ENCODE peak calls at places on chromosome 6, in eight cellular contexts. D is NB4, F is psoas muscle, J is AG04450, P is astrocyte of the spinal cord, S is ovary, I is fibroblast of the aortic adventitia, K is upper lobe of right lung. H is an unnamed sample.

GRCh38 chr6:27872634-27873028 is 39.6 kb downstream of the OR2B2 start:
- DNase-seq in S (no peak), J (no peak), D (no peak), F (no peak), I (no peak), P (no peak), K (no peak), H (no peak)

GRCh38 chr6:35181933-35182612 is 31.7 kb upstream of the SCUBE3 start:
- DNase-seq in J (no peak), F (peak; percentile 76), P (peak; percentile 94), S (peak; percentile 39), K (peak; percentile 76), I (peak; percentile 86), D (peak; percentile 23), H (peak; percentile 62)

GRCh38 chr6:151911401-151911800 is 103.9 kb downstream of the ESR1 start:
- DNase-seq in J (no peak), F (no peak), K (no peak), S (no peak), I (peak; percentile 19), P (no peak), D (no peak), H (no peak)

GRCh38 chr6:121504227-121504626 is 68.8 kb downstream of the GJA1 start:
- DNase-seq in J (peak; percentile 75), K (no peak), P (peak; percentile 87), D (peak; percentile 75), I (peak; percentile 86), F (no peak), S (no peak), H (no peak)

GRCh38 chr6:128067446-128068109 is 166.7 kb upstream of the THEMIS start:
- DNase-seq in K (no peak), F (no peak), P (no peak), I (no peak), D (no peak), J (no peak), S (no peak), H (no peak)

GRCh38 chr6:30542915-30543314 is 13.4 kb downstream of the GNL1 start:
- DNase-seq in K (no peak), F (no peak), I (no peak), J (no peak), P (no peak), S (no peak), D (no peak), H (no peak)

GRCh38 chr6:20571261-20571660 is 37.0 kb downstream of the CDKAL1 start:
- DNase-seq in K (no peak), I (no peak), J (no peak), F (no peak), D (peak; percentile 21), S (no peak), P (no peak), H (no peak)

GRCh38 chr6:84150680-84151079 is 76.8 kb downstream of the CEP162 start:
- DNase-seq in P (peak; percentile 76), S (no peak), K (no peak), I (peak; percentile 80), F (no peak), D (peak; percentile 13), J (peak; percentile 24), H (no peak)

GRCh38 chr6:2976571-2977085 is 5.3 kb upstream of the SERPINB6 start:
- DNase-seq in S (no peak), K (no peak), F (no peak), P (peak; percentile 78), J (no peak), I (peak; percentile 67), D (no peak), H (no peak)

GRCh38 chr6:166999845-167000253 is 652 bp downstream of the CEP43 start:
- DNase-seq in I (no peak), S (no peak), P (no peak), F (no peak), K (no peak), J (no peak), D (peak; percentile 66), H (no peak)

GRCh38 chr6:788058-788457 is 95.1 kb upstream of the EXOC2 start:
- DNase-seq in F (no peak), J (no peak), D (peak; percentile 34), P (no peak), I (no peak), K (no peak), S (no peak), H (no peak)

GRCh38 chr6:29528988-29529560 is 30.5 kb downstream of the UBD start:
- DNase-seq in J (no peak), P (no peak), D (no peak), K (no peak), S (no peak), F (no peak), I (no peak), H (no peak)
- H3K4me3 ChIP-seq in J (no peak overlapping the region), P (no peak overlapping the region), D (no peak overlapping the region), K (no peak overlapping the region), S (no peak overlapping the region), F (no peak overlapping the region), I (no peak overlapping the region), H (no peak overlapping the region)

GRCh38 chr6:82348130-82348529 is 15.5 kb upstream of the TPBG start:
- DNase-seq in J (no peak), K (no peak), D (no peak), F (no peak), S (no peak), I (no peak), P (no peak), H (no peak)
- TF ChIP-seq CTCF in J (no peak), K (no peak), D (no peak), F (no peak), S (no peak), I (no peak), P (no peak), H (no peak)

GRCh38 chr6:5587648-5588047 is 326.3 kb downstream of the FARS2 start:
- DNase-seq in K (no peak), I (no peak), S (no peak), J (no peak), F (no peak), D (no peak), P (no peak), H (no peak)

GRCh38 chr6:5582758-5583157 is 321.4 kb downstream of the FARS2 start:
- DNase-seq in P (no peak), I (no peak), J (no peak), K (no peak), S (no peak), D (peak; percentile 14), F (no peak), H (no peak)

GRCh38 chr6:5583528-5583927 is 322.2 kb downstream of the FARS2 start:
- DNase-seq in K (no peak), F (no peak), P (no peak), I (no peak), J (no peak), D (no peak), S (no peak), H (no peak)

GRCh38 chr6:5580736-5581568 is 319.6 kb downstream of the FARS2 start:
- DNase-seq in P (no peak), J (no peak), K (no peak), F (no peak), D (no peak), S (no peak), I (no peak), H (no peak)

DNA sequence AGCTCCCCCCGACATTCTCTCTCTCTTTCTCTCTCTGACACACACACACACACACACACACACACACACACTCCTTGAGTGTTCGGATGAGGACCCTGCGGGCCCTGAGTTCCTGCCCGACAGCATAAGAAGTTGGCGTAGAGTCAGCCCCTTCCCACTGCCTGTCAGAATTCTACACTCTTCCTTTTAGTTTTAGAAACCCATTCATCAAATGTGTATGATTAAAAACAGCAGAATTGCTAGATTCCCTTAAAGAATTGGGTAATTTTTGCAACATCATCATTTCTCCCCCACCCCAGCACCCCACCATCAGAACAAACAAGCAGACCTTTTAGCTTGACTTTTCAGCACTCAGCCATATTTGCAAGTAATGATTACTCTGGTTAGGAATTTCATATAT is 322.8 kb downstream of the FARS2 start:
- DNase-seq in S (no peak), I (peak; percentile 61), J (peak; percentile 48), P (peak; percentile 63), F (no peak), D (no peak), K (no peak), H (no peak)
- H3K4me3 ChIP-seq in S (no peak overlapping the region), I (no peak overlapping the region), J (no peak overlapping the region), P (no peak overlapping the region), F (no peak overlapping the region), D (no peak overlapping the region), K (no peak overlapping the region), H (no peak overlapping the region)

GRCh38 chr6:33049323-33049722 is 24.1 kb downstream of the HLA-DPA1 start:
- DNase-seq in P (no peak), F (no peak), K (no peak), J (no peak), I (no peak), S (no peak), D (peak; percentile 4), H (no peak)
- TF ChIP-seq CTCF in P (peak; percentile 12), F (no peak), K (peak; percentile 14), J (peak; percentile 18), I (peak; percentile 17), S (no peak), D (peak; percentile 25), H (peak; percentile 45)

GRCh38 chr6:68874747-68875146 is 239.7 kb downstream of the ADGRB3 start:
- DNase-seq in D (no peak), P (no peak), J (no peak), I (no peak), F (no peak), S (no peak), K (no peak), H (no peak)

GRCh38 chr6:68875403-68875802 is 240.3 kb downstream of the ADGRB3 start:
- DNase-seq in K (no peak), J (no peak), D (no peak), I (no peak), S (no peak), P (no peak), F (no peak), H (no peak)

GRCh38 chr6:68873236-68873635 is 238.2 kb downstream of the ADGRB3 start:
- DNase-seq in D (no peak), K (no peak), P (no peak), F (no peak), S (no peak), I (no peak), J (no peak), H (no peak)

GRCh38 chr6:68880050-68880449 is 245.0 kb downstream of the ADGRB3 start:
- DNase-seq in D (no peak), K (no peak), P (no peak), I (no peak), F (no peak), J (no peak), S (no peak), H (peak; percentile 44)

DNA sequence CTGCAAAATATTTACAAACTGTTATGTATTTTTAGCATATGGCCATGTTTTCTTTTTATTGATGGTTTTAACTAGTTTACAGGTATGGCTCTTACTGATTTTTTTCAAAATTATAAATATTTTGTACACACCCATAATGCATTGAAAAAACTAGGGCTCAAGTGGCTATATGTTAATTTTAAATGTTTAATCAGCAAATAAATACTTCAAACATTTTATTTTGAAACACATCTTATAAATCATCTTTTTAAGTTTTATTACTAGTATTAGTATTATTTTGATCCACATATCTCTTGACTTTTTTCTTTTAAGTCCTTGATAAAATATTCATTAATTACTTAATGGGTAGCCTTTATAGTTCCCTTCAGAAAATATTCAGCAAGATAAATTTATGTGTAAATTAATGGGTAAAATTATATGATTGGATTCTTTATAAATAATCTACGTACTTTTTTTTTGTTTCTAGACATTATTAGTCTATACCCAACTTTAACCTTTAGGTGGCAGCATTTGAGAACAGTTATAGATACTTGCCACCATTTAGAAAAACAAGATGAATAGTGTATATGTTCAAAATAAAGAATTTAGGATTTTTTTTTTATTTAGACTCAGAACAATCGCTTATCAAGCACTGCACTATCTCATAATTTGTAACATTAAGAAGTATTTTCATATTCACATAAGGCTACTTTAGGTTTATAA is 241.9 kb downstream of the ADGRB3 start:
- DNase-seq in J (no peak), P (peak; percentile 40), D (peak; percentile 30), F (no peak), K (no peak), S (no peak), I (peak; percentile 35), H (no peak)
- H3K4me3 ChIP-seq in J (no peak overlapping the region), P (no peak overlapping the region), D (no peak overlapping the region), F (no peak overlapping the region), K (no peak overlapping the region), S (no peak overlapping the region), I (no peak overlapping the region), H (no peak overlapping the region)